ENCODE peak calls at places on chromosomes 13 and 19, in five cellular contexts. Q, H, A, D and Z are unnamed samples.

GRCh38 chr13:109243311-109243951 is 543.0 kb downstream of the IRS2 start:
- DNase-seq in Q (no peak), H (no peak), A (no peak), D (no peak), Z (no peak)

GRCh38 chr13:22839554-22840286 is 341.1 kb upstream of the SGCG start:
- DNase-seq in Q (no peak), H (no peak), A (no peak), D (no peak), Z (no peak)

GRCh38 chr13:27770809-27771208 is 21.5 kb upstream of the GSX1 start:
- DNase-seq in Q (no peak), H (no peak), A (no peak), D (no peak), Z (no peak)

GRCh38 chr13:32984857-32985626 is 31.2 kb upstream of the KL start:
- DNase-seq in Q (no peak), H (no peak), A (no peak), D (no peak), Z (peak; percentile 56)

GRCh38 chr19:5222178-5222577 is 118.4 kb downstream of the PTPRS start:
- DNase-seq in Q (no peak), H (no peak), A (no peak), D (no peak), Z (no peak)

GRCh38 chr13:43397110-43397509 is 373.7 kb downstream of the DNAJC15 start:
- DNase-seq in Q (no peak), H (no peak), A (no peak), D (no peak), Z (no peak)

GRCh38 chr13:77853701-77854100 is 64.9 kb downstream of the EDNRB start:
- DNase-seq in Q (no peak), H (no peak), A (no peak), D (no peak), Z (no peak)

GRCh38 chr13:112962396-112962795 is 6.6 kb upstream of the MCF2L start:
- DNase-seq in Q (no peak), H (no peak), A (no peak), D (no peak), Z (no peak)

GRCh38 chr19:30222428-30222873 is 149.7 kb upstream of the ZNF536 start:
- DNase-seq in Q (no peak), H (no peak), A (peak; percentile 54), D (no peak), Z (no peak)

GRCh38 chr13:94009696-94010095 is 469.8 kb downstream of the DCT start:
- DNase-seq in Q (no peak), H (no peak), A (no peak), D (no peak), Z (no peak)

GRCh38 chr19:10295305-10295846 is 5.6 kb downstream of the ICAM5 start:
- DNase-seq in Q (no peak), H (no peak), A (no peak), D (no peak), Z (no peak)

GRCh38 chr19:39415111-39416046 is 2.9 kb downstream of the PLEKHG2 start:
- DNase-seq in Q (no peak), H (no peak), A (no peak), D (no peak), Z (no peak)

GRCh38 chr13:99614465-99614885 is 113.2 kb downstream of the TM9SF2 start:
- DNase-seq in Q (no peak), H (no peak), A (no peak), D (no peak), Z (no peak)

GRCh38 chr13:80603351-80603750 is 262.4 kb upstream of the SPRY2 start:
- DNase-seq in Q (no peak), H (no peak), A (no peak), D (no peak), Z (no peak)

GRCh38 chr19:41615207-41615606 is 11.7 kb downstream of the CEACAM4 start:
- DNase-seq in Q (no peak), H (no peak), A (no peak), D (no peak), Z (no peak)